ENCODE peak calls at places on chromosomes 2 and 18, in nine cellular contexts. Q is endothelial cell, M is cardiac fibroblast, P is aorta, R is T follicular helper cell, U is Right ventricle myocardium superior, G is T-helper 1 cell, D is frontal cortex, N is transverse colon. F is an unnamed sample.

GRCh38 chr2:173354073-173354600 is 535 bp upstream of the CDCA7 start:
- DNase-seq in D (peak; percentile 32), R (no peak), U (no peak), N (no peak), G (no peak), Q (no peak), P (no peak), M (peak; percentile 27), F (no peak)

GRCh38 chr18:24553886-24554285 is 93.4 kb downstream of the HRH4 start:
- DNase-seq in M (no peak), P (no peak), G (no peak), Q (no peak), D (no peak), R (no peak), U (no peak), N (no peak), F (no peak)

GRCh38 chr2:80269806-80270205 is 34.7 kb downstream of the LRRTM1 start:
- DNase-seq in P (no peak), D (no peak), Q (no peak), U (no peak), G (no peak), M (no peak), R (no peak), N (peak; percentile 30), F (no peak)

GRCh38 chr18:23134780-23135678 is at the start of gene CABLES1:
- DNase-seq in R (no peak), G (no peak), U (peak; percentile 74), N (peak; percentile 56), M (peak; percentile 55), D (peak; percentile 70), Q (peak; percentile 64), P (peak; percentile 87), F (peak; percentile 38)

GRCh38 chr2:120175000-120175581 is 48.1 kb downstream of the TMEM185B start:
- DNase-seq in N (no peak), U (no peak), M (peak; percentile 85), P (no peak), G (no peak), R (no peak), Q (peak; percentile 27), D (peak; percentile 62), F (peak; percentile 22)

GRCh38 chr2:64327510-64328414 is 126.2 kb upstream of the LGALSL start:
- DNase-seq in M (peak; percentile 50), Q (no peak), G (peak; percentile 31), N (peak; percentile 33), R (peak; percentile 20), U (peak; percentile 67), P (peak; percentile 81), D (peak; percentile 49), F (peak; percentile 13)

GRCh38 chr2:207163053-207163814 is 2.5 kb downstream of the KLF7 start:
- DNase-seq in Q (no peak), N (peak; percentile 17), M (peak; percentile 96), R (no peak), P (no peak), D (no peak), G (no peak), U (no peak), F (no peak)

GRCh38 chr2:127092306-127092705 is 14.6 kb downstream of the BIN1 start:
- DNase-seq in Q (no peak), U (peak; percentile 16), P (no peak), M (no peak), N (no peak), D (no peak), G (no peak), R (no peak), F (no peak)

GRCh38 chr2:179376881-179377280 is 112.2 kb upstream of the SESTD1 start:
- DNase-seq in D (no peak), Q (no peak), N (no peak), P (no peak), G (no peak), U (no peak), R (no peak), M (peak; percentile 21), F (no peak)

GRCh38 chr2:67581751-67582150 is 184.6 kb downstream of the ETAA1 start:
- DNase-seq in D (no peak), N (no peak), U (no peak), M (no peak), P (peak; percentile 44), Q (no peak), R (no peak), G (no peak), F (no peak)

F was measured in GDM1.